ENCODE peak calls at places on chromosome 1, in six cellular contexts. I is central memory CD4-positive, alpha-beta T cell; H is NCI-H1092; B is posterior cingulate gyrus; L is AG10803; A is H7. X is an unnamed sample.

GRCh38 chr1:230864441-230864840 is 3.9 kb downstream of the C1orf198 start:
- DNase-seq in I (no peak), H (no peak), B (no peak), L (peak), A (no peak), X (no peak)

GRCh38 chr1:32759521-32759980 is 57.0 kb upstream of the SYNC start:
- DNase-seq in I (no peak), H (no peak), B (no peak), L (no peak), A (peak), X (no peak)

GRCh38 chr1:153347856-153348255 is 785 bp downstream of the PGLYRP4 start:
- DNase-seq in I (no peak), H (no peak), B (no peak), L (no peak), A (no peak), X (no peak)

GRCh38 chr1:230303822-230304221 is 122.3 kb downstream of the PGBD5 start:
- DNase-seq in I (no peak), H (no peak), B (no peak), L (peak), A (no peak), X (no peak)

GRCh38 chr1:154659823-154660592 is 52.0 kb upstream of the ADAR start:
- DNase-seq in I (no peak), H (no peak), B (no peak), L (no peak), A (no peak), X (no peak)

GRCh38 chr1:185933580-185933979 is 199.4 kb downstream of the HMCN1 start:
- DNase-seq in I (no peak), H (no peak), B (no peak), L (no peak), A (no peak), X (no peak)

GRCh38 chr1:79497193-79497773 is 490.8 kb upstream of the ADGRL4 start:
- DNase-seq in I (no peak), H (no peak), B (no peak), L (peak), A (peak), X (no peak)

GRCh38 chr1:205416326-205416725 is 5.5 kb downstream of the LEMD1 start:
- DNase-seq in I (no peak), H (no peak), B (no peak), L (no peak), A (no peak), X (no peak)

GRCh38 chr1:39590546-39590945 is 14.0 kb upstream of the PABPC4 start:
- DNase-seq in I (no peak), H (no peak), B (no peak), L (peak), A (no peak), X (no peak)

GRCh38 chr1:111743679-111744101 is 4.5 kb upstream of the INKA2 start:
- DNase-seq in I (no peak), H (no peak), B (no peak), L (peak), A (no peak), X (no peak)

GRCh38 chr1:20727746-20728316 is 4.7 kb downstream of the SH2D5 start:
- DNase-seq in I (no peak), H (no peak), B (peak), L (peak), A (peak), X (no peak)

GRCh38 chr1:202697038-202697437 is 13.2 kb downstream of the SYT2 start:
- DNase-seq in I (no peak), H (peak), B (no peak), L (no peak), A (peak), X (no peak)

GRCh38 chr1:164755674-164756073 is 196.7 kb downstream of the PBX1 start:
- DNase-seq in I (no peak), H (peak), B (no peak), L (no peak), A (no peak), X (no peak)

GRCh38 chr1:206713910-206714312 is 29.2 kb downstream of the MAPKAPK2 start:
- DNase-seq in I (no peak), H (no peak), B (no peak), L (peak), A (no peak), X (no peak)

GRCh38 chr1:46131727-46132528 is 501 bp downstream of the PIK3R3 start:
- DNase-seq in I (peak), H (peak), B (peak), L (no peak), A (peak), X (no peak)

GRCh38 chr1:113519561-113519960 is 129.2 kb downstream of the MAGI3 start:
- DNase-seq in I (no peak), H (no peak), B (no peak), L (peak), A (no peak), X (no peak)

GRCh38 chr1:153677718-153678518 is 570 bp upstream of the NPR1 start:
- DNase-seq in I (peak), H (peak), B (peak), L (peak), A (peak), X (no peak)

GRCh38 chr1:110673805-110674336 is 869 bp downstream of the KCNA3 start:
- DNase-seq in I (peak), H (no peak), B (peak), L (no peak), A (no peak), X (no peak)

GRCh38 chr1:186617860-186618780 is 62.1 kb downstream of the PTGS2 start:
- DNase-seq in I (peak), H (no peak), B (no peak), L (peak), A (no peak), X (no peak)

GRCh38 chr1:155013632-155014031 is 11.0 kb downstream of the ZBTB7B start:
- DNase-seq in I (peak), H (no peak), B (no peak), L (no peak), A (no peak), X (no peak)

GRCh38 chr1:49364676-49365075 is 588.0 kb upstream of the BEND5 start:
- DNase-seq in I (no peak), H (no peak), B (no peak), L (no peak), A (no peak), X (no peak)

GRCh38 chr1:13990939-13991338 is 291.0 kb downstream of the PRDM2 start:
- DNase-seq in I (no peak), H (no peak), B (no peak), L (no peak), A (no peak), X (no peak)

GRCh38 chr1:94050675-94051074 is 70.3 kb downstream of the ABCA4 start:
- DNase-seq in I (no peak), H (no peak), B (no peak), L (no peak), A (no peak), X (no peak)

GRCh38 chr1:12019858-12020509 is 686 bp downstream of the MIIP start:
- DNase-seq in I (no peak), H (no peak), B (no peak), L (no peak), A (no peak), X (no peak)

GRCh38 chr1:151612506-151613274 is 840 bp downstream of the SNX27 start:
- DNase-seq in I (peak), H (no peak), B (no peak), L (peak), A (peak), X (no peak)

GRCh38 chr1:27609210-27609555 is 5.2 kb upstream of the AHDC1 start:
- DNase-seq in I (no peak), H (no peak), B (no peak), L (no peak), A (no peak), X (no peak)

GRCh38 chr1:34479731-34480130 is 275.1 kb upstream of the GJB5 start:
- DNase-seq in I (no peak), H (peak), B (no peak), L (no peak), A (peak), X (no peak)

GRCh38 chr1:153985984-153986761 is at the start of gene RAB13:
- DNase-seq in I (no peak), H (peak), B (peak), L (peak), A (peak), X (no peak)

GRCh38 chr1:56838726-56839125 is 15.9 kb upstream of the C8A start:
- DNase-seq in I (no peak), H (no peak), B (no peak), L (no peak), A (no peak), X (no peak)

GRCh38 chr1:86507935-86508582 is 38.8 kb upstream of the CLCA4 start:
- DNase-seq in I (peak), H (no peak), B (no peak), L (peak), A (peak), X (no peak)

GRCh38 chr1:228697209-228698016 is 37.9 kb upstream of the RHOU start:
- DNase-seq in I (no peak), H (peak), B (no peak), L (peak), A (no peak), X (no peak)

GRCh38 chr1:65259816-65260215 is 49.5 kb upstream of the DNAJC6 start:
- DNase-seq in I (no peak), H (no peak), B (no peak), L (no peak), A (no peak), X (no peak)

X was measured in cerebellar nuclear complex.